ENCODE peak calls at places on chromosomes 7 and 10, in ten cellular contexts. N is smooth muscle cell of the brain vasculature; F is endodermal cell; G is NCI-H69; M is stimulated activated naive B cell treated with anti-CD40 and anti-IgM and Interleukin-4, amounts not matched to agents 10 μg/mL and 1 μg/mL and 100 μg/mL, for 72 hours; Q is amygdala; U is cardiac fibroblast; W is NCI-H1436; C is choroid plexus epithelial cell; O is CD4-positive, CD25-positive, alpha-beta regulatory T cell. X is an unnamed sample.

GRCh38 chr7:7693881-7694280 is 24.5 kb downstream of the RPA3 start:
- DNase-seq in O (no peak), F (no peak), M (no peak), C (peak), N (peak), Q (no peak), U (peak), W (no peak), G (no peak), X (peak)

GRCh38 chr10:73950569-73950968 is 39.6 kb downstream of the PLAU start:
- DNase-seq in M (no peak), O (no peak), Q (no peak), U (no peak), C (peak), N (no peak), W (no peak), F (peak), G (peak), X (no peak)

GRCh38 chr10:126734957-126735356 is 64.5 kb upstream of the C10orf90 start:
- DNase-seq in M (no peak), O (no peak), W (no peak), U (peak), N (no peak), F (no peak), Q (no peak), C (no peak), G (no peak), X (no peak)

GRCh38 chr7:157150825-157151412 is 12.2 kb downstream of the UBE3C start:
- DNase-seq in F (peak), M (no peak), Q (peak), N (no peak), G (peak), C (peak), O (no peak), W (no peak), U (peak), X (peak)

GRCh38 chr10:7488418-7488829 is 77.6 kb upstream of the SFMBT2 start:
- DNase-seq in O (no peak), G (no peak), W (no peak), F (no peak), C (peak), N (peak), U (peak), M (no peak), Q (no peak), X (no peak)

GRCh38 chr10:14074062-14074884 is 256.5 kb downstream of the FRMD4A start:
- DNase-seq in O (no peak), U (peak), N (peak), F (no peak), M (no peak), W (no peak), Q (no peak), C (peak), G (peak), X (peak)

GRCh38 chr10:78602201-78602917 is 466.4 kb upstream of the ZMIZ1 start:
- DNase-seq in O (no peak), G (no peak), C (no peak), N (no peak), U (no peak), Q (no peak), W (no peak), F (peak), M (no peak), X (no peak)

GRCh38 chr7:102393467-102393866 is 2.7 kb upstream of the PRKRIP1 start:
- DNase-seq in F (no peak), Q (no peak), O (no peak), U (no peak), C (peak), W (no peak), M (no peak), G (no peak), N (no peak), X (no peak)

X was measured in GM04504.